ENCODE peak calls at places on chromosomes 2 and 18, in nine cellular contexts. U is A549; N is left ventricle myocardium inferior; W is tibial artery; P is CD4-positive, alpha-beta memory T cell; B is tibial nerve; G is body of pancreas; X is trophoblast cell; I is AG04450. D is an unnamed sample.

GRCh38 chr2:219574509-219575311 is 2.6 kb downstream of the INHA start:
- DNase-seq in X (no peak), W (no peak), B (no peak), N (no peak), G (no peak), U (no peak), I (no peak), P (no peak), D (no peak)

GRCh38 chr2:85430780-85431601 is 12.5 kb downstream of the SH2D6 start:
- DNase-seq in W (peak; percentile 65), X (no peak), B (no peak), U (no peak), I (no peak), N (no peak), G (no peak), P (no peak), D (no peak)

GRCh38 chr2:69221960-69222751 is 164.9 kb downstream of the GFPT1 start:
- DNase-seq in U (no peak), B (no peak), I (no peak), W (no peak), P (no peak), X (no peak), G (no peak), N (no peak), D (no peak)

GRCh38 chr18:7082666-7083065 is 34.9 kb downstream of the LAMA1 start:
- DNase-seq in X (no peak), I (no peak), G (no peak), N (no peak), P (no peak), B (no peak), W (no peak), U (no peak), D (no peak)

GRCh38 chr2:57850415-57851130 is 196.0 kb upstream of the VRK2 start:
- DNase-seq in P (no peak), B (no peak), U (no peak), I (no peak), W (no peak), X (no peak), G (no peak), N (no peak), D (no peak)

GRCh38 chr2:225895126-225895525 is 495.6 kb downstream of the NYAP2 start:
- DNase-seq in X (no peak), I (no peak), N (no peak), P (no peak), U (no peak), W (no peak), G (no peak), B (no peak), D (no peak)

GRCh38 chr2:65789923-65790675 is 357.7 kb upstream of the SPRED2 start:
- DNase-seq in X (no peak), B (no peak), P (no peak), W (no peak), N (no peak), U (no peak), G (no peak), I (no peak), D (no peak)

GRCh38 chr2:101406867-101407266 is 19.6 kb upstream of the CREG2 start:
- DNase-seq in W (no peak), I (peak; percentile 83), B (no peak), P (no peak), X (peak; percentile 39), U (no peak), G (no peak), N (no peak), D (no peak)

GRCh38 chr18:45874501-45875184 is 49.2 kb downstream of the SIGLEC15 start:
- DNase-seq in N (no peak), I (no peak), X (peak; percentile 7), U (no peak), G (no peak), P (peak; percentile 57), W (no peak), B (no peak), D (no peak)

GRCh38 chr18:58272779-58273500 is 228.9 kb downstream of the NEDD4L start:
- DNase-seq in N (no peak), U (no peak), X (no peak), B (no peak), P (no peak), I (no peak), G (no peak), W (no peak), D (no peak)

GRCh38 chr2:20015482-20016083 is 3.1 kb upstream of the MATN3 start:
- DNase-seq in G (no peak), B (no peak), U (peak; percentile 40), I (peak; percentile 18), P (peak; percentile 39), W (no peak), X (peak; percentile 75), N (no peak), D (no peak)

GRCh38 chr2:20013061-20013721 is 723 bp upstream of the MATN3 start:
- DNase-seq in I (no peak), B (no peak), X (no peak), W (no peak), N (no peak), G (no peak), P (no peak), U (no peak), D (no peak)

GRCh38 chr2:20012032-20012281 is 511 bp downstream of the MATN3 start:
- DNase-seq in P (no peak), G (no peak), B (no peak), N (no peak), U (no peak), X (no peak), W (no peak), I (no peak), D (no peak)

GRCh38 chr2:20011276-20012031 is 1.0 kb downstream of the MATN3 start:
- DNase-seq in U (no peak), P (no peak), I (no peak), G (no peak), X (no peak), W (no peak), B (no peak), N (no peak), D (no peak)

DNA sequence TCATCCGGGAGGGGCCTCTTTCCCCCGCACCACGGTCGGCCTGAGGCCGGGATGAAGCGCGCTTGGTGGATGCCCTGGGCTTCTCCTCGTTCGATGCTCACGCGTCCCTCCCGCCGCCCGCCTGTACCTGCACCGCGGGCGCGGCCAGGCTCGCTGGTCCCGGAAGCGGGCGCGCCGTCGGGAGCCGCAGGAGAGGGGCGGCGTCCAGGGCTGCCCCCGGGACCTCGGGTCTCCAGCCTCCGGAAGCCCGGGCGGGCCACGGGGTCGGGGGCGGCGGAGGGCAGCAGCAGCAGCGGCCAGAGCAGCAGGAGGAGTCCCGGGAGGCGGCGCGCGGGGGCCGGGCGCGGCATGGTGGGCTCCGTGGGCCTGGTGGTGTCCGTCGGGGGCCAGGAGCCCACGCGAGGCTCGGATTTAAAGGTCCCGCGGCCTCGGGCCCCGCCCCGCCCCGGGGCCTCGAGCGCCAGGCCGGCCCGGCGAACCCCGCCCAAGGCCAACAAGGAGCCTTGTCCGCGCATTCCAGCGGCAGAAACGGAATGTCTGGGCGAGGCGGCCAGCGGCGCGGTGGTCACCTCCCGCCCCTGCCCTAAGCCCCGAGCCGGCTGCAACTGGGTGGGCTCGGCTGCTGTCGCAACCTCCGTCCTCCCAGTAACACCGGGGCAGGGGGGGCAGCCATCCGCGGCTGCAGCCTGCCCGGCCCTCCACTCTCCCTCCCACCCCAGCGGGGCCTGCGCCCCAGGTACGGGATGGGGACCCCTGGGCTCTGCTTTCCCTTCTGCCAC is at the start of gene MATN3:
- DNase-seq in U (peak; percentile 65), X (peak; percentile 58), B (no peak), I (no peak), G (peak; percentile 53), W (no peak), P (no peak), N (peak; percentile 25), D (peak; percentile 81)
- H3K27ac ChIP-seq in U (peak within 1 kb of the TSS; percentile 93), X (peak within 1 kb of the TSS; percentile 92), B (peak within 1 kb of the TSS; percentile 79), I (no peak within 1 kb of the TSS), G (no peak within 1 kb of the TSS), W (peak within 1 kb of the TSS; percentile 67), P (no peak within 1 kb of the TSS), N (peak within 1 kb of the TSS; percentile 50), D (peak within 1 kb of the TSS; percentile 65)

GRCh38 chr2:71224935-71225334 is 2.0 kb downstream of the PAIP2B start:
- DNase-seq in N (no peak), I (no peak), G (peak; percentile 19), P (no peak), U (no peak), X (no peak), B (no peak), W (no peak), D (no peak)

GRCh38 chr2:71224457-71224856 is 2.4 kb downstream of the PAIP2B start:
- DNase-seq in X (no peak), I (no peak), B (no peak), P (no peak), W (no peak), N (no peak), G (peak; percentile 57), U (no peak), D (no peak)

GRCh38 chr2:71226391-71226964 is 425 bp downstream of the PAIP2B start:
- DNase-seq in U (no peak), B (peak; percentile 29), X (peak; percentile 44), W (no peak), I (no peak), N (peak; percentile 25), G (peak; percentile 81), P (no peak), D (peak; percentile 71)

GRCh38 chr2:71220743-71221142 is 6.2 kb downstream of the PAIP2B start:
- DNase-seq in N (no peak), G (no peak), U (no peak), B (no peak), P (no peak), I (no peak), X (no peak), W (no peak), D (no peak)

GRCh38 chr2:71223767-71224333 is 3.1 kb downstream of the PAIP2B start:
- DNase-seq in P (no peak), I (no peak), X (peak; percentile 70), G (peak; percentile 76), B (peak; percentile 31), U (peak; percentile 38), W (no peak), N (peak; percentile 64), D (no peak)
- H3K27ac ChIP-seq in P (no peak overlapping the region), I (no peak overlapping the region), X (no peak overlapping the region), G (no peak overlapping the region), B (no peak overlapping the region), U (no peak overlapping the region), W (no peak overlapping the region), N (peak overlapping the region; percentile 95), D (no peak overlapping the region)

DNA sequence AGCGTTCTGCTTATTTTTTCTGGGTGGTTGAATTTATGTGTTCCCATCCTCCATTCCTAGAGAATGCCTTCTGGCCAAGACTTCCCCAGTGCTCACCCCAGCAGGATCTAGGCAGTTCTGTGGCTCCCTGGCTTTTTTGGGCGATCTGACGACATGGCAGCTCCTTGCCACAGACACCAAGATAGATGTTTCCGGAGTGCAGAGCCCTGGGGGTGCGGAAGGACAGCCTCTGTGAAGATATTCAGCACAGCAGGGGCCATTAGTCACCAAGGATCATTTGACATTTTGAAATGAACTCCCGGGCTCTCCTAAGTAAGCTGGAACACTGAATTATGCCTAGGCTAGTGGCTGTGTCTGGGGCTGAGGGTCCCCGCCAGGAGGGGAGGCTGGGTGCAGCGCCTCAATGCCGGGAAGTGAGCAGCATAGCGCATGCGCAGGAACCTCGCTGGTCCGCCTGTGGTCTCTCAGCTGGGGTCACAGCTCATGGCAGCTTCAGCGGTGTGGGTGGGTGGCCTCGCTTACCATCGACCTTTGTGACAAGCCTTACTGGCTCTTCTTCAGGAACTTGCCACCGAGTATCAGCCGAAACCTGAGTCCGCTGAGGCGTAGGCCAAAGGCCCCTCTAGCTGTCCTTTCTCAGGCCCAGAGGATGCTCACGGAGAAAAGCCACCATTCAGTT is 60.3 kb downstream of the MEX3C start:
- DNase-seq in G (no peak), X (no peak), B (no peak), P (no peak), W (no peak), U (no peak), I (no peak), N (no peak), D (no peak)
- H3K27ac ChIP-seq in G (no peak overlapping the region), X (no peak overlapping the region), B (no peak overlapping the region), P (no peak overlapping the region), W (no peak overlapping the region), U (peak overlapping the region; percentile 81), I (no peak overlapping the region), N (no peak overlapping the region), D (no peak overlapping the region)

GRCh38 chr2:160973991-160974390 is 186.2 kb upstream of the TANK start:
- DNase-seq in N (no peak), W (no peak), I (no peak), P (no peak), X (no peak), B (no peak), G (no peak), U (no peak), D (no peak)
- H3K27ac ChIP-seq in N (no peak overlapping the region), W (no peak overlapping the region), I (no peak overlapping the region), P (no peak overlapping the region), X (no peak overlapping the region), B (no peak overlapping the region), G (no peak overlapping the region), U (no peak overlapping the region), D (no peak overlapping the region)